ENCODE peak calls at places on chromosomes 2 and 18, in eight cellular contexts. X is stimulated activated effector memory CD8-positive, alpha-beta T cell treated with anti-CD3 and anti-CD28 coated beads, Interleukin-12 subunit alpha, Interleukin-12 subunit beta, amount 100 ng/mL, for 72 hours; S is aorta; N is Kasumi-1; Z is stimulated activated CD4-positive, alpha-beta T cell treated with anti-CD3 and anti-CD28 coated beads, Interleukin-2, amount 100 ng/mL, for 48 hours; B is activated T-cell treated with anti-CD3 and anti-CD28 coated beads for 48 hours; Y is T follicular helper cell; F is BE2C. U is an unnamed sample.

GRCh38 chr2:88416016-88416663 is 36.4 kb downstream of the FOXI3 start:
- DNase-seq in B (no peak), Y (no peak), N (no peak), Z (no peak), S (no peak), X (no peak), F (no peak), U (no peak)

GRCh38 chr18:25136416-25137132 is 215.4 kb downstream of the ZNF521 start:
- DNase-seq in Z (no peak), S (no peak), X (no peak), Y (no peak), N (no peak), B (no peak), F (no peak), U (no peak)

GRCh38 chr2:239642406-239643004 is 241.7 kb upstream of the HDAC4 start:
- DNase-seq in Z (no peak), S (no peak), Y (no peak), X (no peak), F (no peak), B (no peak), N (no peak), U (no peak)

GRCh38 chr2:139721454-139721995 is 941.3 kb upstream of the NXPH2 start:
- DNase-seq in Z (no peak), F (no peak), B (no peak), X (no peak), S (no peak), Y (no peak), N (no peak), U (no peak)

GRCh38 chr2:164746713-164747112 is 94.9 kb downstream of the COBLL1 start:
- DNase-seq in X (no peak), N (no peak), S (no peak), F (no peak), B (no peak), Z (no peak), Y (no peak), U (no peak)

GRCh38 chr2:178553047-178553446 is 72.8 kb downstream of the PLEKHA3 start:
- DNase-seq in Y (no peak), N (no peak), S (no peak), B (no peak), F (no peak), Z (no peak), X (no peak), U (no peak)

GRCh38 chr2:68925298-68925885 is 27.3 kb downstream of the GKN2 start:
- DNase-seq in X (peak; percentile 38), N (peak; percentile 66), Z (peak; percentile 38), F (peak; percentile 12), B (no peak), S (no peak), Y (peak; percentile 46), U (peak; percentile 34)

GRCh38 chr18:64115906-64116305 is 33.0 kb downstream of the LINC00305 start:
- DNase-seq in N (no peak), X (no peak), F (no peak), Z (no peak), B (no peak), Y (no peak), S (no peak), U (no peak)

GRCh38 chr2:46471-47345 is at the start of gene FAM110C:
- DNase-seq in N (no peak), Z (peak; percentile 33), S (peak; percentile 93), F (no peak), B (peak; percentile 37), Y (peak; percentile 10), X (no peak), U (no peak)

GRCh38 chr2:175195012-175195411 is 13.5 kb upstream of the ATP5MC3 start:
- DNase-seq in Y (no peak), S (no peak), X (no peak), F (no peak), B (no peak), Z (no peak), N (no peak), U (no peak)